ENCODE peak calls at places on chromosomes 4 and X, in six cellular contexts. U, Y, A, K, N and P are unnamed samples.

GRCh38 chr4:80072607-80073361 is at the start of gene ANTXR2:
- DNase-seq in U (peak; percentile 41), Y (peak; percentile 67), A (peak; percentile 74), K (peak; percentile 58), N (peak; percentile 95), P (peak; percentile 58)

GRCh38 chrX:132041016-132041415 is 17.9 kb downstream of the STK26 start:
- DNase-seq in U (no peak), Y (peak; percentile 50), A (no peak), K (no peak), N (no peak), P (no peak)

GRCh38 chr4:99653921-99654890 is 3.4 kb downstream of the C4orf54 start:
- DNase-seq in U (no peak), Y (no peak), A (no peak), K (no peak), N (no peak), P (no peak)

GRCh38 chr4:156547439-156547838 is 424.2 kb downstream of the PDGFC start:
- DNase-seq in U (no peak), Y (peak; percentile 97), A (peak; percentile 27), K (no peak), N (no peak), P (no peak)

GRCh38 chr4:175671491-175671934 is 140.6 kb downstream of the GPM6A start:
- DNase-seq in U (no peak), Y (no peak), A (no peak), K (no peak), N (no peak), P (no peak)

GRCh38 chrX:118420462-118420861 is 74.6 kb downstream of the WDR44 start:
- DNase-seq in U (no peak), Y (peak; percentile 56), A (no peak), K (no peak), N (no peak), P (no peak)

GRCh38 chr4:130722370-130722769 is 1626.4 kb downstream of the C4orf33 start:
- DNase-seq in U (no peak), Y (no peak), A (no peak), K (no peak), N (no peak), P (no peak)

GRCh38 chr4:1105662-1106061 is 7.7 kb downstream of the RNF212 start:
- DNase-seq in U (no peak), Y (no peak), A (no peak), K (no peak), N (no peak), P (no peak)

GRCh38 chr4:76430519-76431388 is 4.3 kb upstream of the SHROOM3 start:
- DNase-seq in U (peak; percentile 49), Y (peak; percentile 68), A (peak; percentile 39), K (peak; percentile 60), N (no peak), P (peak; percentile 54)

GRCh38 chrX:30779453-30780030 is 109.5 kb downstream of the TAB3 start:
- DNase-seq in U (no peak), Y (no peak), A (no peak), K (no peak), N (no peak), P (no peak)

GRCh38 chr4:41196633-41197332 is 17.6 kb downstream of the APBB2 start:
- DNase-seq in U (no peak), Y (no peak), A (no peak), K (no peak), N (no peak), P (no peak)

GRCh38 chr4:114729339-114729738 is 130.7 kb downstream of the UGT8 start:
- DNase-seq in U (no peak), Y (no peak), A (no peak), K (no peak), N (no peak), P (no peak)

GRCh38 chr4:147136308-147136707 is 190.6 kb upstream of the TTC29 start:
- DNase-seq in U (no peak), Y (peak; percentile 70), A (no peak), K (no peak), N (no peak), P (no peak)